ENCODE peak calls at places on chromosomes 11 and 22, in six cellular contexts. U, L, R, Y, J and D are unnamed samples.

GRCh38 chr11:85694385-85694980 is 8.5 kb upstream of the CCDC89 start:
- DNase-seq in J (no peak), Y (no peak), R (peak), L (no peak), U (no peak), D (peak)

GRCh38 chr11:101706541-101706940 is 122.7 kb upstream of the TRPC6 start:
- DNase-seq in L (no peak), R (no peak), J (no peak), U (peak), Y (no peak), D (peak)

GRCh38 chr11:106156290-106156937 is 79.0 kb downstream of the AASDHPPT start:
- DNase-seq in L (no peak), R (no peak), Y (peak), J (no peak), U (peak), D (peak)

GRCh38 chr22:24727218-24727851 is 47.2 kb downstream of the PIWIL3 start:
- DNase-seq in Y (no peak), J (no peak), R (no peak), U (peak), L (peak), D (peak)

GRCh38 chr11:83681944-83682644 is 395.9 kb upstream of the CCDC90B start:
- DNase-seq in L (no peak), J (no peak), R (no peak), Y (no peak), U (no peak), D (no peak)

GRCh38 chr11:12180257-12181205 is 70.1 kb downstream of the MICAL2 start:
- DNase-seq in U (no peak), R (no peak), J (no peak), L (no peak), Y (no peak), D (no peak)

GRCh38 chr22:33896801-33897620 is 23.3 kb downstream of the LARGE1 start:
- DNase-seq in J (no peak), R (no peak), L (no peak), Y (no peak), U (no peak), D (no peak)

GRCh38 chr22:24271406-24271760 is 752 bp downstream of the SPECC1L start:
- DNase-seq in Y (no peak), L (no peak), J (no peak), R (no peak), U (no peak), D (no peak)